ENCODE peak calls at places on chromosome 3, in five cellular contexts. T is GM12878, S is K562, A is HepG2, J is SK-N-SH. U is an unnamed sample.

GRCh38 chr3:63937661-63938651 is 25.8 kb upstream of the SCAANT1 start:
- DNase-seq in T (peak; percentile 55), S (peak; percentile 8), A (peak; percentile 15), J (no peak), U (peak; percentile 97)

GRCh38 chr3:132378846-132379245 is 38.5 kb upstream of the DNAJC13 start:
- DNase-seq in T (no peak), S (no peak), A (no peak), J (no peak), U (no peak)

GRCh38 chr3:14441240-14441919 is 39.0 kb downstream of the SLC6A6 start:
- DNase-seq in T (no peak), S (no peak), A (no peak), J (no peak), U (no peak)

GRCh38 chr3:52029053-52029452 is 27.3 kb downstream of the DUSP7 start:
- DNase-seq in T (no peak), S (peak; percentile 56), A (no peak), J (peak; percentile 82), U (no peak)

GRCh38 chr3:11655188-11655928 is 11.6 kb upstream of the VGLL4 start:
- DNase-seq in T (no peak), S (no peak), A (no peak), J (peak; percentile 73), U (no peak)

GRCh38 chr3:17935217-17935616 is 192.8 kb upstream of the TBC1D5 start:
- DNase-seq in T (no peak), S (no peak), A (no peak), J (peak; percentile 40), U (no peak)

GRCh38 chr3:191143224-191143623 is 55.8 kb upstream of the OSTN start:
- DNase-seq in T (no peak), S (no peak), A (no peak), J (no peak), U (no peak)

GRCh38 chr3:113531826-113532697 is at the start of gene SIDT1:
- DNase-seq in T (peak; percentile 71), S (no peak), A (no peak), J (peak; percentile 39), U (peak; percentile 42)

GRCh38 chr3:46733026-46733800 is 15.5 kb upstream of the PRSS50 start:
- DNase-seq in T (no peak), S (no peak), A (no peak), J (no peak), U (no peak)

GRCh38 chr3:119964294-119964693 is 130.0 kb downstream of the GSK3B start:
- DNase-seq in T (no peak), S (no peak), A (no peak), J (no peak), U (no peak)

GRCh38 chr3:39982665-39983357 is 173.4 kb downstream of the MYRIP start:
- DNase-seq in T (no peak), S (no peak), A (no peak), J (no peak), U (no peak)

GRCh38 chr3:10992017-10992945 is at the start of gene SLC6A1:
- DNase-seq in T (no peak), S (peak; percentile 52), A (no peak), J (peak; percentile 82), U (no peak)

GRCh38 chr3:78507196-78507984 is 1260.4 kb downstream of the ROBO1 start:
- DNase-seq in T (no peak), S (no peak), A (peak; percentile 73), J (no peak), U (no peak)

GRCh38 chr3:156768390-156768789 is 57.8 kb upstream of the LEKR1 start:
- DNase-seq in T (no peak), S (no peak), A (no peak), J (no peak), U (no peak)

GRCh38 chr3:112048911-112049310 is 14.4 kb downstream of the TMPRSS7 start:
- DNase-seq in T (no peak), S (no peak), A (no peak), J (no peak), U (no peak)

GRCh38 chr3:5423523-5423922 is 236.0 kb downstream of the EDEM1 start:
- DNase-seq in T (no peak), S (no peak), A (no peak), J (no peak), U (no peak)

GRCh38 chr3:49134471-49135265 is 1.8 kb upstream of the LAMB2 start:
- DNase-seq in T (no peak), S (peak; percentile 38), A (peak; percentile 53), J (no peak), U (no peak)

GRCh38 chr3:151770941-151771340 is 37.2 kb downstream of the AADACL2 start:
- DNase-seq in T (no peak), S (no peak), A (peak; percentile 88), J (no peak), U (no peak)

GRCh38 chr3:72767927-72768880 is 80.0 kb downstream of the SHQ1 start:
- DNase-seq in T (no peak), S (no peak), A (no peak), J (no peak), U (no peak)

GRCh38 chr3:197891-198491 is 1.4 kb downstream of the CHL1 start:
- DNase-seq in T (no peak), S (no peak), A (no peak), J (peak; percentile 84), U (no peak)

GRCh38 chr3:16828815-16829214 is 55.9 kb upstream of the PLCL2 start:
- DNase-seq in T (no peak), S (peak; percentile 18), A (no peak), J (no peak), U (peak; percentile 57)

GRCh38 chr3:9416139-9416780 is 18.8 kb downstream of the SETD5 start:
- DNase-seq in T (no peak), S (no peak), A (no peak), J (no peak), U (no peak)
- TF ChIP-seq REST in T (no peak), S (no peak), A (no peak), J (no peak), U (no peak)

GRCh38 chr3:182782149-182782548 is 11.2 kb upstream of the ATP11B start:
- DNase-seq in T (no peak), S (no peak), A (no peak), J (no peak), U (no peak)
- TF ChIP-seq GABPA in T (no peak), S (no peak), A (no peak), J (no peak), U (no peak)

GRCh38 chr3:179045719-179046402 is 25.7 kb downstream of the ZMAT3 start:
- DNase-seq in T (peak; percentile 74), S (no peak), A (no peak), J (no peak), U (no peak)
- H3K4me3 ChIP-seq in T (peak overlapping the region; percentile 10), S (no peak overlapping the region), A (no peak overlapping the region), J (no peak overlapping the region), U (no peak overlapping the region)

DNA sequence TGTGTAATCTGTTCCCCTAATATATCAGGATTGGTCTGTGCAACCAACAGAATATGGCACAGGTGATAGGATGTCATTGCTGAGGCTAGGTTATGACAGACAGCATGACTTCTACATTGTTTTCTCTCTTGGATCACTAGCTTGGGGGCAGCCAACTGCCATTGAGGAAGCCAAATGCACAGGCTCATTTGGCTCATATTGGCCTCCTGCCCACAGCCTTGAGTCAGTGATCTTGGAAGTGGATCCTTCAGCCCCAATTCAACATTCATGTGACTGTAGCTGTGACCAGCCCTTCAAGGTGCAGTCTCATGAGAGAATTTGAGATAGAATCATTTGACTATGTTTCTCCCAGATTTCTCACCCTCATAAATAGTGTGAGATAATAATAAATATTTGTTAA is 675.6 kb downstream of the GRM7 start:
- DNase-seq in T (no peak), S (no peak), A (no peak), J (no peak), U (no peak)
- TF ChIP-seq REST in T (no peak), S (no peak), A (no peak), J (no peak), U (no peak)

GRCh38 chr3:134392336-134392983 is 18.2 kb upstream of the AMOTL2 start:
- DNase-seq in T (no peak), S (no peak), A (no peak), J (no peak), U (no peak)
- TF ChIP-seq GABPA in T (no peak), S (no peak), A (no peak), J (no peak), U (no peak)

U was measured in HL-60.